ENCODE peak calls at places on chromosomes 6 and 20, in nine cellular contexts. One of them, this sample, is unnamed.

GRCh38 chr20:24972341-24972740 is 20.2 kb downstream of the APMAP start:
- DNase-seq in dorsolateral prefrontal cortex: no peak
- DNase-seq in right cardiac atrium: no peak
- DNase-seq in upper lobe of right lung: no peak
- DNase-seq in fibroblast of lung: no peak
- DNase-seq in lung: no peak
- DNase-seq in astrocyte of the spinal cord: no peak
- DNase-seq in lower leg skin: peak
- DNase-seq in AG10803: no peak
- DNase-seq in this sample: no peak

GRCh38 chr20:35305682-35306556 is 13.7 kb upstream of the FAM83C start:
- DNase-seq in fibroblast of lung: peak
- DNase-seq in astrocyte of the spinal cord: peak
- DNase-seq in upper lobe of right lung: peak
- DNase-seq in dorsolateral prefrontal cortex: peak
- DNase-seq in lung: no peak
- DNase-seq in right cardiac atrium: peak
- DNase-seq in lower leg skin: peak
- DNase-seq in AG10803: peak
- DNase-seq in this sample: no peak

GRCh38 chr6:7727951-7728854 is 2.3 kb downstream of the BMP6 start:
- DNase-seq in fibroblast of lung: peak
- DNase-seq in lower leg skin: no peak
- DNase-seq in astrocyte of the spinal cord: no peak
- DNase-seq in AG10803: no peak
- DNase-seq in upper lobe of right lung: peak
- DNase-seq in dorsolateral prefrontal cortex: peak
- DNase-seq in right cardiac atrium: peak
- DNase-seq in lung: no peak
- DNase-seq in this sample: peak

GRCh38 chr20:24978493-24978892 is 14.1 kb downstream of the APMAP start:
- DNase-seq in dorsolateral prefrontal cortex: peak
- DNase-seq in AG10803: no peak
- DNase-seq in right cardiac atrium: no peak
- DNase-seq in fibroblast of lung: no peak
- DNase-seq in upper lobe of right lung: no peak
- DNase-seq in astrocyte of the spinal cord: no peak
- DNase-seq in lung: no peak
- DNase-seq in lower leg skin: peak
- DNase-seq in this sample: no peak

GRCh38 chr20:31927758-31928157 is 24.1 kb downstream of the PDRG1 start:
- DNase-seq in dorsolateral prefrontal cortex: no peak
- DNase-seq in lung: no peak
- DNase-seq in right cardiac atrium: no peak
- DNase-seq in astrocyte of the spinal cord: no peak
- DNase-seq in fibroblast of lung: no peak
- DNase-seq in lower leg skin: no peak
- DNase-seq in AG10803: no peak
- DNase-seq in upper lobe of right lung: no peak
- DNase-seq in this sample: no peak

GRCh38 chr6:89999154-89999553 is 104.9 kb downstream of the GJA10 start:
- DNase-seq in dorsolateral prefrontal cortex: no peak
- DNase-seq in lung: no peak
- DNase-seq in AG10803: peak
- DNase-seq in fibroblast of lung: peak
- DNase-seq in right cardiac atrium: peak
- DNase-seq in astrocyte of the spinal cord: no peak
- DNase-seq in upper lobe of right lung: no peak
- DNase-seq in lower leg skin: peak
- DNase-seq in this sample: peak

GRCh38 chr6:113458368-113459010 is 398.7 kb upstream of the MARCKS start:
- DNase-seq in fibroblast of lung: peak
- DNase-seq in right cardiac atrium: no peak
- DNase-seq in dorsolateral prefrontal cortex: no peak
- DNase-seq in lower leg skin: no peak
- DNase-seq in astrocyte of the spinal cord: no peak
- DNase-seq in upper lobe of right lung: no peak
- DNase-seq in AG10803: no peak
- DNase-seq in lung: no peak
- DNase-seq in this sample: no peak

GRCh38 chr6:139847322-139847797 is 472.9 kb upstream of the CITED2 start:
- DNase-seq in lower leg skin: no peak
- DNase-seq in lung: no peak
- DNase-seq in dorsolateral prefrontal cortex: no peak
- DNase-seq in upper lobe of right lung: no peak
- DNase-seq in astrocyte of the spinal cord: no peak
- DNase-seq in right cardiac atrium: no peak
- DNase-seq in AG10803: peak
- DNase-seq in fibroblast of lung: no peak
- DNase-seq in this sample: no peak

GRCh38 chr20:7627734-7628663 is 312.3 kb downstream of the HAO1 start:
- DNase-seq in lower leg skin: no peak
- DNase-seq in fibroblast of lung: peak
- DNase-seq in dorsolateral prefrontal cortex: no peak
- DNase-seq in lung: no peak
- DNase-seq in astrocyte of the spinal cord: peak
- DNase-seq in upper lobe of right lung: no peak
- DNase-seq in AG10803: peak
- DNase-seq in right cardiac atrium: no peak
- DNase-seq in this sample: no peak

GRCh38 chr20:10249048-10249770 is 30.6 kb downstream of the SNAP25 start:
- DNase-seq in right cardiac atrium: no peak
- DNase-seq in upper lobe of right lung: no peak
- DNase-seq in lung: no peak
- DNase-seq in AG10803: no peak
- DNase-seq in dorsolateral prefrontal cortex: no peak
- DNase-seq in fibroblast of lung: peak
- DNase-seq in astrocyte of the spinal cord: peak
- DNase-seq in lower leg skin: no peak
- DNase-seq in this sample: no peak

GRCh38 chr6:17278289-17279061 is 2.7 kb upstream of the RBM24 start:
- DNase-seq in lower leg skin: no peak
- DNase-seq in right cardiac atrium: no peak
- DNase-seq in fibroblast of lung: peak
- DNase-seq in dorsolateral prefrontal cortex: no peak
- DNase-seq in lung: no peak
- DNase-seq in upper lobe of right lung: no peak
- DNase-seq in astrocyte of the spinal cord: peak
- DNase-seq in AG10803: peak
- DNase-seq in this sample: peak

GRCh38 chr20:49132995-49133451 is 55.1 kb downstream of the STAU1 start:
- DNase-seq in upper lobe of right lung: no peak
- DNase-seq in AG10803: peak
- DNase-seq in astrocyte of the spinal cord: peak
- DNase-seq in lung: no peak
- DNase-seq in lower leg skin: no peak
- DNase-seq in right cardiac atrium: no peak
- DNase-seq in fibroblast of lung: peak
- DNase-seq in dorsolateral prefrontal cortex: no peak
- DNase-seq in this sample: peak

GRCh38 chr6:166003569-166003968 is 164.1 kb downstream of the TBXT start:
- DNase-seq in upper lobe of right lung: no peak
- DNase-seq in right cardiac atrium: no peak
- DNase-seq in lung: no peak
- DNase-seq in fibroblast of lung: no peak
- DNase-seq in lower leg skin: no peak
- DNase-seq in dorsolateral prefrontal cortex: no peak
- DNase-seq in astrocyte of the spinal cord: no peak
- DNase-seq in AG10803: no peak
- DNase-seq in this sample: no peak

GRCh38 chr6:53701333-53702073 is 35.9 kb upstream of the KLHL31 start:
- DNase-seq in astrocyte of the spinal cord: no peak
- DNase-seq in right cardiac atrium: no peak
- DNase-seq in lung: no peak
- DNase-seq in upper lobe of right lung: no peak
- DNase-seq in fibroblast of lung: no peak
- DNase-seq in dorsolateral prefrontal cortex: no peak
- DNase-seq in AG10803: no peak
- DNase-seq in lower leg skin: no peak
- DNase-seq in this sample: no peak

GRCh38 chr6:159679091-159680077 is 13.7 kb downstream of the SOD2 start:
- DNase-seq in fibroblast of lung: peak
- DNase-seq in upper lobe of right lung: no peak
- DNase-seq in astrocyte of the spinal cord: peak
- DNase-seq in lung: no peak
- DNase-seq in right cardiac atrium: no peak
- DNase-seq in dorsolateral prefrontal cortex: no peak
- DNase-seq in AG10803: peak
- DNase-seq in lower leg skin: no peak
- DNase-seq in this sample: no peak

GRCh38 chr6:77010931-77011542 is 452.3 kb downstream of the HTR1B start:
- DNase-seq in dorsolateral prefrontal cortex: no peak
- DNase-seq in upper lobe of right lung: no peak
- DNase-seq in astrocyte of the spinal cord: no peak
- DNase-seq in lung: no peak
- DNase-seq in lower leg skin: no peak
- DNase-seq in AG10803: no peak
- DNase-seq in fibroblast of lung: no peak
- DNase-seq in right cardiac atrium: peak
- DNase-seq in this sample: no peak

GRCh38 chr6:22526753-22527152 is 42.6 kb upstream of the HDGFL1 start:
- DNase-seq in dorsolateral prefrontal cortex: no peak
- DNase-seq in right cardiac atrium: no peak
- DNase-seq in lower leg skin: no peak
- DNase-seq in fibroblast of lung: peak
- DNase-seq in astrocyte of the spinal cord: peak
- DNase-seq in lung: no peak
- DNase-seq in upper lobe of right lung: no peak
- DNase-seq in AG10803: no peak
- DNase-seq in this sample: no peak

GRCh38 chr20:58612021-58612700 is 38.9 kb upstream of the STX16 start:
- DNase-seq in dorsolateral prefrontal cortex: no peak
- DNase-seq in fibroblast of lung: peak
- DNase-seq in lower leg skin: no peak
- DNase-seq in AG10803: no peak
- DNase-seq in upper lobe of right lung: no peak
- DNase-seq in lung: no peak
- DNase-seq in right cardiac atrium: peak
- DNase-seq in astrocyte of the spinal cord: peak
- DNase-seq in this sample: no peak

DNA sequence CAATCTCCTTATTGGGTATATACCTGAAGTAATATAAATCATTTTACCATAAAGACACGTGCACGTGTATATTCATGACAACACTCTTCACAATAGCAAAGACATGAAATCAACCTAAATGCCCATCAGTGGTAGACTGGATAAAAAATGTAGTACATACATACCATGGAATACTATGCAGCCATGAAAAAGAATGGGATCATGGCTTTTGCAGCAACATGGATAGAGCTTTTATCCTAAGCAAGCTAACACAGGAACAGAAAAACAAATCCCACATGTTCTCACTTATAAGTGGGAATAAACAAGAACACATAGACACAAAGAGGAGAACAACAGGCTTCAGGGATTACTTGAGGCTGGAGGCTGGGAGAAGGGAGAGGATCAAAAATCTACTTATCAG is 208.3 kb upstream of the QKI start:
- DNase-seq in astrocyte of the spinal cord: no peak
- DNase-seq in dorsolateral prefrontal cortex: no peak
- DNase-seq in right cardiac atrium: no peak
- DNase-seq in upper lobe of right lung: no peak
- DNase-seq in fibroblast of lung: no peak
- DNase-seq in AG10803: no peak
- DNase-seq in lung: no peak
- DNase-seq in lower leg skin: no peak
- DNase-seq in this sample: no peak
- H3K4me3 ChIP-seq in astrocyte of the spinal cord: no peak
- H3K4me3 ChIP-seq in dorsolateral prefrontal cortex: no peak
- H3K4me3 ChIP-seq in right cardiac atrium: no peak
- H3K4me3 ChIP-seq in upper lobe of right lung: no peak
- H3K4me3 ChIP-seq in fibroblast of lung: no peak
- H3K4me3 ChIP-seq in AG10803: no peak
- H3K4me3 ChIP-seq in lung: no peak
- H3K4me3 ChIP-seq in lower leg skin: no peak
- H3K4me3 ChIP-seq in this sample: no peak

GRCh38 chr20:20743511-20744169 is 31.2 kb upstream of the RALGAPA2 start:
- DNase-seq in lower leg skin: peak
- DNase-seq in lung: peak
- DNase-seq in astrocyte of the spinal cord: peak
- DNase-seq in dorsolateral prefrontal cortex: peak
- DNase-seq in AG10803: no peak
- DNase-seq in upper lobe of right lung: peak
- DNase-seq in fibroblast of lung: peak
- DNase-seq in right cardiac atrium: peak
- DNase-seq in this sample: no peak
- H3K4me3 ChIP-seq in lower leg skin: no peak
- H3K4me3 ChIP-seq in lung: no peak
- H3K4me3 ChIP-seq in astrocyte of the spinal cord: no peak
- H3K4me3 ChIP-seq in dorsolateral prefrontal cortex: no peak
- H3K4me3 ChIP-seq in AG10803: no peak
- H3K4me3 ChIP-seq in upper lobe of right lung: no peak
- H3K4me3 ChIP-seq in fibroblast of lung: no peak
- H3K4me3 ChIP-seq in right cardiac atrium: no peak
- H3K4me3 ChIP-seq in this sample: no peak

GRCh38 chr20:41617059-41617921 is 887 bp downstream of the CHD6 start:
- DNase-seq in fibroblast of lung: peak
- DNase-seq in astrocyte of the spinal cord: peak
- DNase-seq in upper lobe of right lung: peak
- DNase-seq in AG10803: peak
- DNase-seq in lung: peak
- DNase-seq in right cardiac atrium: peak
- DNase-seq in dorsolateral prefrontal cortex: no peak
- DNase-seq in lower leg skin: no peak
- DNase-seq in this sample: peak

GRCh38 chr20:41618807-41619294 is 674 bp upstream of the CHD6 start:
- DNase-seq in fibroblast of lung: peak
- DNase-seq in upper lobe of right lung: no peak
- DNase-seq in lower leg skin: no peak
- DNase-seq in astrocyte of the spinal cord: peak
- DNase-seq in right cardiac atrium: no peak
- DNase-seq in dorsolateral prefrontal cortex: peak
- DNase-seq in lung: no peak
- DNase-seq in AG10803: no peak
- DNase-seq in this sample: no peak

GRCh38 chr20:41617931-41618806 is at the start of gene CHD6:
- DNase-seq in lung: peak
- DNase-seq in fibroblast of lung: peak
- DNase-seq in right cardiac atrium: peak
- DNase-seq in upper lobe of right lung: peak
- DNase-seq in dorsolateral prefrontal cortex: peak
- DNase-seq in AG10803: peak
- DNase-seq in lower leg skin: peak
- DNase-seq in astrocyte of the spinal cord: peak
- DNase-seq in this sample: peak

GRCh38 chr20:41622584-41622983 is 4.4 kb upstream of the CHD6 start:
- DNase-seq in right cardiac atrium: no peak
- DNase-seq in astrocyte of the spinal cord: no peak
- DNase-seq in upper lobe of right lung: no peak
- DNase-seq in fibroblast of lung: no peak
- DNase-seq in AG10803: no peak
- DNase-seq in lower leg skin: no peak
- DNase-seq in dorsolateral prefrontal cortex: no peak
- DNase-seq in lung: no peak
- DNase-seq in this sample: no peak

GRCh38 chr20:41619360-41620115 is 1.4 kb upstream of the CHD6 start:
- DNase-seq in fibroblast of lung: peak
- DNase-seq in AG10803: peak
- DNase-seq in astrocyte of the spinal cord: peak
- DNase-seq in right cardiac atrium: peak
- DNase-seq in dorsolateral prefrontal cortex: no peak
- DNase-seq in lung: no peak
- DNase-seq in lower leg skin: no peak
- DNase-seq in upper lobe of right lung: no peak
- DNase-seq in this sample: no peak
- H3K4me3 ChIP-seq in fibroblast of lung: no peak
- H3K4me3 ChIP-seq in AG10803: no peak
- H3K4me3 ChIP-seq in astrocyte of the spinal cord: no peak
- H3K4me3 ChIP-seq in right cardiac atrium: no peak
- H3K4me3 ChIP-seq in dorsolateral prefrontal cortex: peak
- H3K4me3 ChIP-seq in lung: no peak
- H3K4me3 ChIP-seq in lower leg skin: no peak
- H3K4me3 ChIP-seq in upper lobe of right lung: no peak
- H3K4me3 ChIP-seq in this sample: peak

GRCh38 chr6:110596354-110596753 is 119.9 kb upstream of the SLC22A16 start:
- DNase-seq in dorsolateral prefrontal cortex: no peak
- DNase-seq in lung: no peak
- DNase-seq in right cardiac atrium: no peak
- DNase-seq in AG10803: no peak
- DNase-seq in lower leg skin: no peak
- DNase-seq in upper lobe of right lung: no peak
- DNase-seq in fibroblast of lung: no peak
- DNase-seq in astrocyte of the spinal cord: no peak
- DNase-seq in this sample: peak
- H3K4me3 ChIP-seq in dorsolateral prefrontal cortex: no peak
- H3K4me3 ChIP-seq in lung: no peak
- H3K4me3 ChIP-seq in right cardiac atrium: no peak
- H3K4me3 ChIP-seq in AG10803: no peak
- H3K4me3 ChIP-seq in lower leg skin: no peak
- H3K4me3 ChIP-seq in upper lobe of right lung: no peak
- H3K4me3 ChIP-seq in fibroblast of lung: no peak
- H3K4me3 ChIP-seq in astrocyte of the spinal cord: no peak
- H3K4me3 ChIP-seq in this sample: no peak

This sample was measured in HAP-1.